ENCODE peak calls at places on chromosome 6, in seven cellular contexts. V is H1, C is Panc1, D is left ventricle myocardium inferior, N is ovary, H is endothelial cell of umbilical vein, I is fibroblast of lung. Y is an unnamed sample. For H3K4me1, the result is how much of the 10 kb centered on the place peaks cover.

GRCh38 chr6:106293113-106293512 is 32.4 kb downstream of the ATG5 start:
- DNase-seq in V (no peak), C (no peak), D (no peak), N (no peak), H (no peak), I (no peak), Y (no peak)

GRCh38 chr6:156725712-156726111 is 51.5 kb upstream of the ARID1B start:
- DNase-seq in V (no peak), C (no peak), D (no peak), N (no peak), H (no peak), I (no peak), Y (no peak)

GRCh38 chr6:47034919-47035318 is 7.2 kb downstream of the ADGRF1 start:
- DNase-seq in V (no peak), C (no peak), D (no peak), N (no peak), H (peak), I (peak), Y (no peak)

GRCh38 chr6:121482004-121482693 is 46.7 kb downstream of the GJA1 start:
- DNase-seq in V (no peak), C (no peak), D (no peak), N (no peak), H (peak), I (peak), Y (no peak)

GRCh38 chr6:87870606-87871005 is 168.6 kb upstream of the AKIRIN2 start:
- DNase-seq in V (no peak), C (no peak), D (no peak), N (no peak), H (no peak), I (peak), Y (no peak)

GRCh38 chr6:168206186-168206585 is 113.4 kb downstream of the DACT2 start:
- DNase-seq in V (no peak), C (no peak), D (no peak), N (no peak), H (no peak), I (no peak), Y (no peak)

GRCh38 chr6:72622094-72622540 is 253 bp downstream of the KCNQ5 start:
- DNase-seq in V (no peak), C (no peak), D (no peak), N (no peak), H (no peak), I (peak), Y (peak)

GRCh38 chr6:139847322-139847797 is 472.9 kb upstream of the CITED2 start:
- DNase-seq in V (no peak), C (no peak), D (no peak), N (no peak), H (no peak), I (no peak), Y (no peak)

GRCh38 chr6:56668158-56668557 is 25.5 kb upstream of the DST start:
- DNase-seq in V (no peak), C (no peak), D (no peak), N (no peak), H (no peak), I (no peak), Y (no peak)

GRCh38 chr6:11734861-11735652 is 43.5 kb downstream of the ADTRP start:
- DNase-seq in V (no peak), C (no peak), D (no peak), N (no peak), H (no peak), I (no peak), Y (no peak)

GRCh38 chr6:15207923-15208322 is 37.9 kb upstream of the JARID2 start:
- DNase-seq in V (peak), C (no peak), D (no peak), N (no peak), H (no peak), I (peak), Y (no peak)

GRCh38 chr6:76852776-76853175 is 610.5 kb downstream of the HTR1B start:
- DNase-seq in V (no peak), C (no peak), D (no peak), N (no peak), H (peak), I (peak), Y (no peak)

GRCh38 chr6:22444335-22444734 is 125.0 kb upstream of the HDGFL1 start:
- DNase-seq in V (no peak), C (no peak), D (no peak), N (no peak), H (peak), I (peak), Y (no peak)

GRCh38 chr6:5645275-5645674 is 361.4 kb downstream of the NRN1 start:
- DNase-seq in V (no peak), C (no peak), D (no peak), N (no peak), H (no peak), I (no peak), Y (no peak)

GRCh38 chr6:5645903-5646302 is 360.8 kb downstream of the NRN1 start:
- DNase-seq in V (no peak), C (no peak), D (no peak), N (no peak), H (no peak), I (no peak), Y (no peak)

GRCh38 chr6:5640614-5641013 is 366.1 kb downstream of the NRN1 start:
- DNase-seq in V (no peak), C (no peak), D (no peak), N (no peak), H (no peak), I (no peak), Y (no peak)

GRCh38 chr6:5638666-5639065 is 368.1 kb downstream of the NRN1 start:
- DNase-seq in V (no peak), C (no peak), D (peak), N (no peak), H (no peak), I (no peak), Y (no peak)

GRCh38 chr6:5644523-5645183 is 362.1 kb downstream of the NRN1 start:
- DNase-seq in V (peak), C (no peak), D (no peak), N (no peak), H (no peak), I (no peak), Y (no peak)
- H3K27ac ChIP-seq in V (no peak), C (no peak), D (peak), N (no peak), H (no peak), I (no peak), Y (no peak)

GRCh38 chr6:37988131-37988530 is 168.6 kb downstream of the ZFAND3 start:
- DNase-seq in V (no peak), C (no peak), D (no peak), N (no peak), H (peak), I (peak), Y (no peak)

GRCh38 chr6:37987559-37987958 is 168.0 kb downstream of the ZFAND3 start:
- DNase-seq in V (no peak), C (no peak), D (no peak), N (no peak), H (no peak), I (no peak), Y (no peak)

GRCh38 chr6:37988696-37989095 is 169.2 kb downstream of the ZFAND3 start:
- DNase-seq in V (no peak), C (no peak), D (no peak), N (no peak), H (no peak), I (peak), Y (no peak)

GRCh38 chr6:37985355-37985754 is 165.8 kb downstream of the ZFAND3 start:
- DNase-seq in V (no peak), C (no peak), D (no peak), N (no peak), H (no peak), I (no peak), Y (no peak)

DNA sequence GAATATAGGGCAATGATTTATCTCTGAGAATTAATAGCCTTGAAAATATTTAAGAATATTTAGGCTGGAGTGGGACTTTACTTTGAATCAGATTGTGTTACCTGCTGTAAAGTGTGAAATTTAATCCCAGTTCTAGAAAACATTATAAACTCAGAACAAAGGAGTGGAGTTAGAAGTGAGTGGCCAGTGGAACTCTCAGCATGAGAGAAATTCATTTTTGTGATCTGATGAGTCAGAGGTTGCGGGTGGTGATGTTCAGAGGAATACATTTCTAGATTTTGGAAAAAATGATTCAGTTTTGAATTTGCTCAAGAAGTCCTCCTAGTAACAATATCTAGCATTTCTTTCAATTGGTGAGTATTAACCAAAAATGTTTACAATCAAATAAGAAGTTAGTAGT is 167.5 kb downstream of the ZFAND3 start:
- DNase-seq in V (no peak), C (no peak), D (no peak), N (no peak), H (no peak), I (peak), Y (no peak)
- H3K4me1 ChIP-seq in V (under half), C (under half), D (half or more), N (under half), H (under half), I (under half), Y (half or more)

GRCh38 chr6:138105446-138105845 is 1.8 kb downstream of the PERP start:
- DNase-seq in V (no peak), C (no peak), D (no peak), N (no peak), H (no peak), I (no peak), Y (no peak)
- H3K27ac ChIP-seq in V (peak), C (peak), D (peak), N (no peak), H (no peak), I (no peak), Y (peak)

GRCh38 chr6:54026652-54027400 is 84.4 kb upstream of the MLIP start:
- DNase-seq in V (no peak), C (no peak), D (no peak), N (no peak), H (no peak), I (no peak), Y (no peak)

GRCh38 chr6:54031194-54031593 is 80.0 kb upstream of the MLIP start:
- DNase-seq in V (no peak), C (no peak), D (no peak), N (no peak), H (no peak), I (peak), Y (no peak)

DNA sequence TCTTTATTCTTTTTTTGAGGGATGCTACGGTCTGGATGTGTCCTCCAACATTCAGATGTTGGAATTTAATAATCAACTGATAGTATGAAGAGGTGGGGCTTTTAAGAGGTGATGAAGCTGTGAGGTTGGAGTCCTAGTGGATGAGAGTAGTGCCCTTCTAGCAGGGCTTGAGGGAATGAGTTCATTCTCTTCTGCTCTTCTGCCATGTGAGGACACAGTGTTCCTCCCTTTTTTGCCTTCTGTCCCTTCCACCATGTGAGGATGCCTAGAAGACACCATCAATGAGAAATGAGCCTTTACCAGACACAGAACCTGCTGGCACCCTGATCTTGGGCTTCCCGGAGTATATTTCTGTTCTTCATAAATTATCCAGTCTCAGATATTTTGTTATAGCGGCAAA is 82.1 kb upstream of the MLIP start:
- DNase-seq in V (no peak), C (no peak), D (no peak), N (no peak), H (no peak), I (no peak), Y (no peak)
- H3K4me1 ChIP-seq in V (under half), C (under half), D (half or more), N (under half), H (under half), I (under half), Y (under half)